ENCODE peak calls at places on chromosomes 12 and 14, in six cellular contexts. One of them, this sample, is unnamed.

GRCh38 chr12:49972641-49973360 is at the start of gene AQP6:
- DNase-seq in smooth muscle cell of the brain vasculature: no peak
- DNase-seq in midbrain: no peak
- DNase-seq in GM04503: no peak
- DNase-seq in GM12878: no peak
- DNase-seq in astrocyte of the cerebellum: no peak
- DNase-seq in this sample: no peak

GRCh38 chr12:108253540-108253939 is 85.6 kb downstream of the CMKLR1 start:
- DNase-seq in smooth muscle cell of the brain vasculature: no peak
- DNase-seq in midbrain: no peak
- DNase-seq in GM04503: no peak
- DNase-seq in GM12878: no peak
- DNase-seq in astrocyte of the cerebellum: no peak
- DNase-seq in this sample: no peak

GRCh38 chr12:91852646-91853045 is 293.0 kb downstream of the BTG1 start:
- DNase-seq in smooth muscle cell of the brain vasculature: peak
- DNase-seq in midbrain: no peak
- DNase-seq in GM04503: no peak
- DNase-seq in GM12878: no peak
- DNase-seq in astrocyte of the cerebellum: peak
- DNase-seq in this sample: no peak

GRCh38 chr14:68574906-68575305 is 218.0 kb downstream of the ZFP36L1 start:
- DNase-seq in smooth muscle cell of the brain vasculature: no peak
- DNase-seq in midbrain: no peak
- DNase-seq in GM04503: no peak
- DNase-seq in GM12878: no peak
- DNase-seq in astrocyte of the cerebellum: no peak
- DNase-seq in this sample: no peak

GRCh38 chr14:63897706-63898105 is 44.9 kb downstream of the SYNE2 start:
- DNase-seq in smooth muscle cell of the brain vasculature: no peak
- DNase-seq in midbrain: no peak
- DNase-seq in GM04503: peak
- DNase-seq in GM12878: no peak
- DNase-seq in astrocyte of the cerebellum: peak
- DNase-seq in this sample: no peak

GRCh38 chr12:7716391-7716790 is 5.2 kb downstream of the DPPA3 start:
- DNase-seq in smooth muscle cell of the brain vasculature: no peak
- DNase-seq in midbrain: no peak
- DNase-seq in GM04503: no peak
- DNase-seq in GM12878: no peak
- DNase-seq in astrocyte of the cerebellum: no peak
- DNase-seq in this sample: no peak

GRCh38 chr14:23483216-23483854 is 13.8 kb downstream of the NGDN start:
- DNase-seq in smooth muscle cell of the brain vasculature: no peak
- DNase-seq in midbrain: peak
- DNase-seq in GM04503: no peak
- DNase-seq in GM12878: no peak
- DNase-seq in astrocyte of the cerebellum: no peak
- DNase-seq in this sample: no peak

GRCh38 chr12:2749580-2749979 is 45.2 kb upstream of the FKBP4 start:
- DNase-seq in smooth muscle cell of the brain vasculature: no peak
- DNase-seq in midbrain: no peak
- DNase-seq in GM04503: no peak
- DNase-seq in GM12878: no peak
- DNase-seq in astrocyte of the cerebellum: no peak
- DNase-seq in this sample: no peak

GRCh38 chr12:121430821-121431415 is 31.0 kb downstream of the RNF34 start:
- DNase-seq in smooth muscle cell of the brain vasculature: no peak
- DNase-seq in midbrain: no peak
- DNase-seq in GM04503: no peak
- DNase-seq in GM12878: no peak
- DNase-seq in astrocyte of the cerebellum: no peak
- DNase-seq in this sample: no peak

This sample was measured in HFF-Myc.